ENCODE peak calls at places on chromosomes 3 and 15, in nine cellular contexts. A is left ventricle myocardium inferior, O is dorsolateral prefrontal cortex, C is DMS153, E is fibroblast of lung, M is epithelial cell of esophagus, U is Peyer's patch, X is mucosa of descending colon, R is B cell. J is an unnamed sample.

GRCh38 chr15:37102315-37103021 is 2.1 kb upstream of the MEIS2 start:
- DNase-seq in A (no peak), O (no peak), C (no peak), E (peak), M (no peak), U (no peak), X (no peak), R (no peak), J (no peak)

GRCh38 chr15:47027322-47027946 is 689.9 kb upstream of the SEMA6D start:
- DNase-seq in A (no peak), O (no peak), C (no peak), E (no peak), M (peak), U (no peak), X (no peak), R (no peak), J (no peak)

GRCh38 chr3:195009607-195010006 is 261.4 kb downstream of the XXYLT1 start:
- DNase-seq in A (no peak), O (peak), C (no peak), E (no peak), M (no peak), U (peak), X (no peak), R (no peak), J (no peak)

GRCh38 chr15:68464451-68465090 is 32.6 kb upstream of the ITGA11 start:
- DNase-seq in A (no peak), O (no peak), C (no peak), E (peak), M (no peak), U (no peak), X (no peak), R (no peak), J (no peak)

GRCh38 chr3:14256561-14257342 is 78.1 kb downstream of the LSM3 start:
- DNase-seq in A (no peak), O (no peak), C (no peak), E (no peak), M (peak), U (peak), X (peak), R (no peak), J (no peak)

GRCh38 chr3:99869621-99870020 is 52.0 kb downstream of the CMSS1 start:
- DNase-seq in A (no peak), O (no peak), C (no peak), E (no peak), M (no peak), U (no peak), X (no peak), R (no peak), J (no peak)

GRCh38 chr3:170809975-170810357 is 60.0 kb downstream of the RPL22L1 start:
- DNase-seq in A (no peak), O (no peak), C (no peak), E (peak), M (peak), U (no peak), X (no peak), R (no peak), J (peak)

GRCh38 chr3:103184772-103185171 is 750.0 kb downstream of the ZPLD1 start:
- DNase-seq in A (no peak), O (no peak), C (no peak), E (no peak), M (peak), U (no peak), X (no peak), R (no peak), J (no peak)

GRCh38 chr3:31008986-31009385 is 114.5 kb upstream of the GADL1 start:
- DNase-seq in A (no peak), O (no peak), C (no peak), E (no peak), M (peak), U (no peak), X (no peak), R (no peak), J (peak)

GRCh38 chr3:149646181-149646766 is 11.6 kb downstream of the WWTR1 start:
- DNase-seq in A (no peak), O (no peak), C (no peak), E (peak), M (peak), U (no peak), X (no peak), R (no peak), J (peak)

GRCh38 chr3:61863579-61863978 is 302.2 kb downstream of the PTPRG start:
- DNase-seq in A (no peak), O (no peak), C (no peak), E (no peak), M (no peak), U (no peak), X (no peak), R (no peak), J (no peak)

GRCh38 chr3:74537164-74537563 is 77.3 kb downstream of the CNTN3 start:
- DNase-seq in A (no peak), O (no peak), C (no peak), E (peak), M (no peak), U (no peak), X (no peak), R (no peak), J (peak)

GRCh38 chr15:58987036-58987435 is 427 bp upstream of the RNF111 start:
- DNase-seq in A (no peak), O (no peak), C (no peak), E (no peak), M (no peak), U (no peak), X (no peak), R (no peak), J (peak)

GRCh38 chr15:50003786-50004334 is 115.2 kb downstream of the ATP8B4 start:
- DNase-seq in A (peak), O (peak), C (peak), E (peak), M (peak), U (peak), X (peak), R (peak), J (peak)

GRCh38 chr15:101489236-101489632 is 273 bp downstream of the PCSK6 start:
- DNase-seq in A (peak), O (no peak), C (no peak), E (no peak), M (peak), U (no peak), X (peak), R (no peak), J (peak)

GRCh38 chr15:25175033-25175788 is 220.4 kb downstream of the SNRPN start:
- DNase-seq in A (peak), O (peak), C (no peak), E (no peak), M (no peak), U (peak), X (no peak), R (peak), J (no peak)

J was measured in MCF 10A.